ENCODE peak calls at places on chromosomes 16 and 17, in six cellular contexts. P is IMR-90, L is neuronal stem cell, U is H1, I is H9, W is trophoblast cell. F is an unnamed sample.

GRCh38 chr17:30443721-30444120 is 33.5 kb upstream of the GOSR1 start:
- DNase-seq in L (no peak), U (no peak), I (no peak), P (no peak), W (no peak), F (no peak)

GRCh38 chr16:3599922-3600321 is 11.5 kb downstream of the SLX4 start:
- DNase-seq in I (no peak), L (no peak), U (no peak), W (no peak), P (no peak), F (no peak)

GRCh38 chr16:69397821-69398521 is 12.2 kb upstream of the TERF2 start:
- DNase-seq in U (peak; percentile 64), L (no peak), I (peak; percentile 75), P (peak; percentile 78), W (peak; percentile 23), F (peak; percentile 92)

GRCh38 chr16:80056334-80056733 is 455.8 kb upstream of the MAF start:
- DNase-seq in U (no peak), W (peak; percentile 89), L (no peak), I (no peak), P (peak; percentile 20), F (no peak)

GRCh38 chr16:78852236-78852635 is 748.3 kb downstream of the MAF start:
- DNase-seq in U (no peak), L (no peak), I (no peak), W (no peak), P (no peak), F (no peak)

GRCh38 chr16:14564881-14565687 is 65.0 kb downstream of the PARN start:
- DNase-seq in L (no peak), P (peak; percentile 14), I (no peak), U (no peak), W (no peak), F (no peak)

GRCh38 chr16:80948886-80949502 is 57.7 kb downstream of the CMC2 start:
- DNase-seq in W (peak; percentile 26), L (peak; percentile 59), U (peak; percentile 88), I (peak; percentile 80), P (peak; percentile 20), F (no peak)

GRCh38 chr17:66667491-66668030 is 167.4 kb upstream of the CACNG5 start:
- DNase-seq in I (no peak), L (no peak), P (no peak), W (no peak), U (no peak), F (no peak)

GRCh38 chr17:63659850-63660249 is 37.6 kb downstream of the MAP3K3 start:
- DNase-seq in U (no peak), L (no peak), I (no peak), P (no peak), W (no peak), F (no peak)

GRCh38 chr16:56190903-56191806 is at the start of gene GNAO1:
- DNase-seq in L (peak; percentile 69), I (peak; percentile 71), P (peak; percentile 51), W (peak; percentile 62), U (peak; percentile 84), F (peak; percentile 58)

GRCh38 chr17:57403241-57403640 is 146.9 kb downstream of the MSI2 start:
- DNase-seq in L (no peak), W (no peak), P (no peak), I (no peak), U (no peak), F (no peak)

GRCh38 chr17:1060991-1061390 is 64.1 kb downstream of the TIMM22 start:
- DNase-seq in W (peak; percentile 28), L (no peak), I (no peak), U (no peak), P (peak; percentile 99), F (peak; percentile 97)

GRCh38 chr16:47392114-47392513 is 68.7 kb downstream of the ITFG1 start:
- DNase-seq in I (no peak), W (no peak), U (no peak), P (no peak), L (no peak), F (peak; percentile 24)

GRCh38 chr16:86363836-86364618 is 146.3 kb upstream of the FOXF1 start:
- DNase-seq in L (no peak), P (no peak), I (no peak), U (no peak), W (no peak), F (peak; percentile 70)

GRCh38 chr17:36931697-36932382 is 5.4 kb upstream of the LHX1 start:
- DNase-seq in W (no peak), U (peak; percentile 44), P (no peak), L (no peak), I (peak; percentile 35), F (no peak)

GRCh38 chr17:70658324-70658723 is 489.0 kb downstream of the KCNJ2 start:
- DNase-seq in L (no peak), W (no peak), I (no peak), U (no peak), P (no peak), F (no peak)

GRCh38 chr16:85400305-85401205 is 212.6 kb upstream of the GSE1 start:
- DNase-seq in I (no peak), P (no peak), U (no peak), L (no peak), W (no peak), F (no peak)

GRCh38 chr17:15392326-15392739 is 50.9 kb upstream of the TEKT3 start:
- DNase-seq in P (peak; percentile 96), L (no peak), I (no peak), W (no peak), U (no peak), F (peak; percentile 66)

GRCh38 chr17:73045722-73046121 is 46.8 kb downstream of the SLC39A11 start:
- DNase-seq in L (no peak), U (no peak), W (no peak), I (no peak), P (no peak), F (no peak)

GRCh38 chr17:34820922-34821321 is 140.3 kb downstream of the CCT6B start:
- DNase-seq in L (no peak), W (no peak), I (peak; percentile 45), P (no peak), U (no peak), F (no peak)

GRCh38 chr17:34822007-34822737 is 139.1 kb downstream of the CCT6B start:
- DNase-seq in I (peak; percentile 43), W (no peak), L (no peak), P (no peak), U (no peak), F (no peak)

GRCh38 chr17:34823023-34823422 is 138.2 kb downstream of the CCT6B start:
- DNase-seq in I (no peak), L (no peak), P (no peak), W (no peak), U (no peak), F (no peak)

GRCh38 chr17:34817252-34817651 is 144.0 kb downstream of the CCT6B start:
- DNase-seq in W (no peak), L (no peak), U (no peak), I (no peak), P (no peak), F (no peak)

DNA sequence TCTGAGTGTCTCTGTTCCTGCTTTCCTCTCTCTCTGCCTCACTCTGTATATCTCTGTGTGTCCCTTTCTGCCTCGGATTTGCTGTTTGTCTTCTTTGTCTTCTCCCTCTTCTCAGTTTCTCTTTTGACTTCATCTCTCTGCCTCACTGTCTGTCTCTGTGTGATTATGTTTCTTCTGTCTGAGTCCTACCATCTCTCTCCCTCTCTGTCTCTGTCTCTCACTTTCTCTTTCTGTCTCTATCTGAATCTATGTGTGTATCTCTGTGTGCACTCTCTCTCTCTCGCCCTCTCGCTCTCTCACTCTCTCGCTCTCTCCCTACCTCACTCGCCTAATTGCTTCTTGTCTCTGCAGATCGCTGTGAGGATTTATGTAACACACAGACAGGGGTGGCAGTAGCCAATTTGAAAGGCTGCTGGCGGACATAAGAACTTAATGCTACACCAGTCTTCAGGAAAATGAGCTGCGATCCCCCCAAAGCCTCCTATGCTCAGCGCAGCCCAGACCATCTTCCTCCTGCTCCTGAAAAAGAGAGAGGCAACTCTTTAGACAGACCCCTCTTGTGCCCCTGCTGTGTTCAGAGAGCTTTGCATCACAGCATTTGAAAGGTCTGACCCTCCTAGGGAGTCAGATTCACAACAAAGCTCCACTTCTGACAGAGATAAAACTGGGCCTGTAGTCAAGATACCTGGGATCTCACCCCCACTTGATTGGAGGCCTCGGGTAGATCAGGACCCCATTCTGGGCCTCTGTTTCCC is 140.9 kb downstream of the CCT6B start:
- DNase-seq in U (no peak), P (no peak), W (no peak), I (peak; percentile 59), L (no peak), F (no peak)
- H3K18ac ChIP-seq in U (peak overlapping the region; percentile 66), P (no peak overlapping the region), W (peak overlapping the region; percentile 13), I (no peak overlapping the region), L (no peak overlapping the region), F (no peak overlapping the region)

GRCh38 chr16:9331503-9331902 is 240.1 kb downstream of the HAPSTR1 start:
- DNase-seq in I (no peak), W (no peak), P (no peak), U (no peak), L (no peak), F (no peak)

GRCh38 chr16:9333515-9333914 is 242.1 kb downstream of the HAPSTR1 start:
- DNase-seq in U (no peak), L (no peak), P (no peak), I (no peak), W (no peak), F (no peak)

GRCh38 chr16:9332574-9333148 is 241.2 kb downstream of the HAPSTR1 start:
- DNase-seq in L (no peak), W (no peak), U (no peak), I (no peak), P (no peak), F (no peak)

GRCh38 chr16:9330036-9330545 is 238.6 kb downstream of the HAPSTR1 start:
- DNase-seq in L (no peak), U (no peak), I (peak; percentile 4), P (no peak), W (no peak), F (no peak)

GRCh38 chr16:9328386-9328785 is 236.9 kb downstream of the HAPSTR1 start:
- DNase-seq in W (no peak), P (no peak), L (no peak), I (no peak), U (no peak), F (no peak)
- H3K14ac ChIP-seq in W (no peak overlapping the region), P (no peak overlapping the region), L (no peak overlapping the region), I (no peak overlapping the region), U (no peak overlapping the region), F (no peak overlapping the region)

GRCh38 chr16:30535777-30536190 is 1.1 kb upstream of the ZNF747 start:
- DNase-seq in P (peak; percentile 62), I (peak; percentile 81), L (peak; percentile 26), U (peak; percentile 65), W (peak; percentile 53), F (peak; percentile 73)
- H3K18ac ChIP-seq in P (no peak overlapping the region), I (peak overlapping the region; percentile 81), L (no peak overlapping the region), U (peak overlapping the region; percentile 95), W (peak overlapping the region; percentile 47), F (peak overlapping the region; percentile 41)

DNA sequence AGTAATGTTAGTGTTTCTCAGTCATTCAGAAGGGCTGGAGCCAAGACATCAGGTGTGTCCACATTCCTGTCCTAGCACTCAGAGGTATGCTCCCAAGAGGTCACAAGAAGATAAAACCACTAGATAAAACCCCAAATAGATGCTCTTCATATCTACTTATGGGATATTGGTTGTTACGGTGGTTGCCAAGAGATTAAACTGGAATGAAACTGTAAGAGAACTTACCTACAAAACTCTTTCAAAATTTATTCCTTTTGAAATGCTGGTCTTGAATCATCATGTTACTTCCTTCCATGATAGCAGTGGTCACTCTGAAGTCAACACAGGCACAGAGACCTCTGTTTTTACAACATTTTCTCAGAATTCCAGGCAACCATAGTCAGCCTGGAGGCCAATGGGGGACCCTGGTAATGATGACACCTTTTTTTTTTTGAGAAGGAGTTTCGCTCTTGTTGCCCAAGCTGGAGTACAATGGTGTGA is 122.4 kb upstream of the WSCD1 start:
- DNase-seq in I (no peak), W (peak; percentile 90), L (no peak), P (no peak), U (no peak), F (no peak)
- H3K14ac ChIP-seq in I (no peak overlapping the region), W (no peak overlapping the region), L (no peak overlapping the region), P (no peak overlapping the region), U (no peak overlapping the region), F (no peak overlapping the region)

F was measured in mesenchymal stem cell.